ENCODE peak calls at places on chromosomes 16 and 17, in four cellular contexts. One of them, this sample, is unnamed.

GRCh38 chr16:3012246-3012645 is 477 bp upstream of the CLDN9 start:
- DNase-seq in breast epithelium: no peak
- DNase-seq in non-pigmented ciliary epithelial cell: no peak
- DNase-seq in RCC 7860: no peak
- DNase-seq in this sample: no peak

GRCh38 chr17:18184143-18185007 is 747 bp downstream of the ALKBH5 start:
- DNase-seq in breast epithelium: peak
- DNase-seq in non-pigmented ciliary epithelial cell: no peak
- DNase-seq in RCC 7860: no peak
- DNase-seq in this sample: peak

GRCh38 chr16:86922311-86922710 is 344.0 kb downstream of the FOXL1 start:
- DNase-seq in breast epithelium: no peak
- DNase-seq in non-pigmented ciliary epithelial cell: no peak
- DNase-seq in RCC 7860: no peak
- DNase-seq in this sample: no peak

GRCh38 chr16:31211960-31212359 is 2.0 kb upstream of the TRIM72 start:
- DNase-seq in breast epithelium: no peak
- DNase-seq in non-pigmented ciliary epithelial cell: no peak
- DNase-seq in RCC 7860: no peak
- DNase-seq in this sample: no peak

GRCh38 chr16:70780546-70780945 is 20.4 kb downstream of the VAC14 start:
- DNase-seq in breast epithelium: no peak
- DNase-seq in non-pigmented ciliary epithelial cell: no peak
- DNase-seq in RCC 7860: no peak
- DNase-seq in this sample: no peak

GRCh38 chr17:58541249-58541648 is 26.8 kb upstream of the MTMR4 start:
- DNase-seq in breast epithelium: no peak
- DNase-seq in non-pigmented ciliary epithelial cell: no peak
- DNase-seq in RCC 7860: no peak
- DNase-seq in this sample: no peak

GRCh38 chr17:73348018-73348823 is 36.4 kb upstream of the CDC42EP4 start:
- DNase-seq in breast epithelium: no peak
- DNase-seq in non-pigmented ciliary epithelial cell: no peak
- DNase-seq in RCC 7860: no peak
- DNase-seq in this sample: no peak

GRCh38 chr17:49913226-49914095 is 55.5 kb upstream of the DLX4 start:
- DNase-seq in breast epithelium: no peak
- DNase-seq in non-pigmented ciliary epithelial cell: peak
- DNase-seq in RCC 7860: peak
- DNase-seq in this sample: peak

GRCh38 chr17:45948881-45949624 is 50.0 kb upstream of the STH start:
- DNase-seq in breast epithelium: peak
- DNase-seq in non-pigmented ciliary epithelial cell: peak
- DNase-seq in RCC 7860: peak
- DNase-seq in this sample: peak

GRCh38 chr17:63841350-63842172 is 924 bp downstream of the SMARCD2 start:
- DNase-seq in breast epithelium: peak
- DNase-seq in non-pigmented ciliary epithelial cell: no peak
- DNase-seq in RCC 7860: peak
- DNase-seq in this sample: peak

GRCh38 chr17:39954876-39955275 is 7.9 kb upstream of the GSDMA start:
- DNase-seq in breast epithelium: no peak
- DNase-seq in non-pigmented ciliary epithelial cell: no peak
- DNase-seq in RCC 7860: no peak
- DNase-seq in this sample: no peak